ENCODE peak calls at places on chromosomes 6 and 20, in nine cellular contexts. P is HFF-Myc; A is breast epithelium; Z is right atrium auricular region; C is NCI-H1436; J is H54; D is cardiac septum; F is pancreas; X is stimulated activated CD4-positive, alpha-beta T cell treated with anti-CD3 and anti-CD28 coated beads, TNF-alpha, amount 100 ng/mL, for 24 hours. R is an unnamed sample.
A peak's percentile ranks its signal among the peaks of the same experiment; 100 is the strongest.

GRCh38 chr20:6235510-6235909 is 112.7 kb upstream of the FERMT1 start:
- DNase-seq in X (no peak), Z (no peak), F (no peak), D (no peak), J (no peak), P (no peak), C (no peak), A (no peak), R (no peak)

GRCh38 chr20:63778034-63778752 is 38.6 kb downstream of the SLC2A4RG start:
- DNase-seq in P (no peak), D (no peak), C (no peak), A (no peak), Z (no peak), F (no peak), X (no peak), J (peak; percentile 71), R (no peak)

GRCh38 chr20:15832512-15832911 is 740.7 kb downstream of the KIF16B start:
- DNase-seq in A (no peak), Z (no peak), P (no peak), J (no peak), D (no peak), X (no peak), F (no peak), C (no peak), R (no peak)

GRCh38 chr20:19787366-19787765 is 29.3 kb downstream of the RIN2 start:
- DNase-seq in F (no peak), X (no peak), C (no peak), D (no peak), Z (no peak), P (no peak), J (no peak), A (no peak), R (no peak)

GRCh38 chr20:46731770-46732169 is 22.3 kb downstream of the SLC2A10 start:
- DNase-seq in J (no peak), Z (no peak), X (no peak), A (no peak), F (no peak), D (no peak), P (no peak), C (no peak), R (no peak)

GRCh38 chr6:26571592-26572296 is 25.0 kb upstream of the ABT1 start:
- DNase-seq in F (no peak), J (no peak), A (no peak), X (peak; percentile 55), D (no peak), Z (no peak), P (peak; percentile 88), C (peak; percentile 78), R (no peak)

GRCh38 chr6:106510090-106510970 is 119.0 kb downstream of the RTN4IP1 start:
- DNase-seq in X (peak; percentile 73), D (peak; percentile 91), F (peak; percentile 85), J (no peak), Z (no peak), P (no peak), C (peak; percentile 31), A (peak; percentile 36), R (no peak)

GRCh38 chr6:25962368-25963127 is at the start of gene TRIM38:
- DNase-seq in F (no peak), J (peak; percentile 57), X (peak; percentile 48), A (peak; percentile 71), C (peak; percentile 40), D (no peak), P (peak; percentile 90), Z (peak; percentile 88), R (peak; percentile 85)

GRCh38 chr6:137967689-137968467 is 100.8 kb downstream of the TNFAIP3 start:
- DNase-seq in J (no peak), D (no peak), X (no peak), A (no peak), Z (no peak), C (no peak), P (no peak), F (no peak), R (no peak)

GRCh38 chr20:37523012-37523391 is 2.0 kb downstream of the NNAT start:
- DNase-seq in Z (no peak), X (no peak), F (no peak), D (no peak), A (no peak), C (no peak), P (no peak), J (no peak), R (peak; percentile 26)

GRCh38 chr6:130183271-130184222 is 39.2 kb downstream of the SAMD3 start:
- DNase-seq in X (peak; percentile 5), C (no peak), Z (no peak), D (no peak), A (no peak), J (no peak), P (no peak), F (no peak), R (no peak)

GRCh38 chr6:156809034-156809433 is 31.9 kb downstream of the ARID1B start:
- DNase-seq in C (no peak), Z (no peak), A (no peak), F (no peak), D (no peak), P (peak; percentile 82), J (no peak), X (no peak), R (no peak)

GRCh38 chr6:39102821-39103136 is 12.2 kb downstream of the SAYSD1 start:
- DNase-seq in D (no peak), A (no peak), P (no peak), F (no peak), J (no peak), X (no peak), Z (no peak), C (no peak), R (no peak)

GRCh38 chr6:47098570-47098993 is 56.5 kb upstream of the ADGRF1 start:
- DNase-seq in C (no peak), Z (no peak), D (no peak), X (no peak), F (no peak), P (no peak), A (no peak), J (no peak), R (no peak)

GRCh38 chr20:37315293-37316110 is 26.0 kb downstream of the MANBAL start:
- DNase-seq in A (no peak), C (no peak), J (no peak), X (no peak), Z (peak; percentile 88), P (no peak), D (peak; percentile 81), F (no peak), R (peak; percentile 90)

GRCh38 chr6:111487656-111488055 is 4.6 kb upstream of the REV3L start:
- DNase-seq in J (no peak), P (no peak), Z (no peak), C (no peak), F (no peak), A (no peak), D (no peak), X (no peak), R (no peak)

R was measured in coronary artery.